ENCODE peak calls at places on chromosomes 11 and 22, in four cellular contexts. M is CD8-positive, alpha-beta memory T cell; W is epithelial cell of proximal tubule; E is tibial nerve. I is an unnamed sample.

GRCh38 chr22:35324067-35324466 is 24.4 kb downstream of the TOM1 start:
- DNase-seq in M (no peak), W (no peak), E (no peak), I (no peak)

GRCh38 chr22:48871176-48871840 is 956.4 kb downstream of the BRD1 start:
- DNase-seq in E (no peak), W (no peak), M (no peak), I (no peak)

GRCh38 chr22:26589367-26589844 is 526 bp downstream of the TPST2 start:
- DNase-seq in M (no peak), E (no peak), W (no peak), I (peak)

GRCh38 chr11:113176971-113177370 is 137.4 kb upstream of the TTC12 start:
- DNase-seq in E (no peak), M (no peak), W (peak), I (no peak)

GRCh38 chr11:16605440-16605970 is 132.9 kb upstream of the C11orf58 start:
- DNase-seq in E (peak), W (no peak), M (no peak), I (no peak)

GRCh38 chr22:28075260-28075981 is 156.4 kb upstream of the PITPNB start:
- DNase-seq in M (no peak), E (peak), W (peak), I (peak)

GRCh38 chr11:59207988-59208432 is 4.7 kb downstream of the MPEG1 start:
- DNase-seq in W (peak), E (peak), M (peak), I (no peak)

GRCh38 chr11:114684636-114685035 is 6.3 kb downstream of the NXPE2 start:
- DNase-seq in E (no peak), M (no peak), W (no peak), I (no peak)

GRCh38 chr11:94604496-94604895 is 37.3 kb downstream of the PIWIL4 start:
- DNase-seq in W (no peak), E (no peak), M (no peak), I (no peak)

GRCh38 chr11:118238947-118239346 is 13.2 kb downstream of the MPZL3 start:
- DNase-seq in E (no peak), M (no peak), W (no peak), I (no peak)

GRCh38 chr22:46425011-46425410 is 89.5 kb downstream of the TRMU start:
- DNase-seq in M (no peak), W (peak), E (no peak), I (no peak)

GRCh38 chr11:72821920-72822799 is 7.9 kb downstream of the ATG16L2 start:
- DNase-seq in M (peak), E (peak), W (no peak), I (peak)

GRCh38 chr11:73652046-73652730 is 5.8 kb downstream of the PLEKHB1 start:
- DNase-seq in W (no peak), E (peak), M (no peak), I (no peak)

GRCh38 chr11:129911298-129911697 is 15.9 kb upstream of the NFRKB start:
- DNase-seq in E (no peak), W (no peak), M (no peak), I (no peak)

GRCh38 chr11:17185938-17186337 is 21.8 kb downstream of the PIK3C2A start:
- DNase-seq in E (no peak), M (no peak), W (no peak), I (no peak)

GRCh38 chr11:68251770-68252169 is 20.0 kb downstream of the C11orf24 start:
- DNase-seq in E (no peak), W (no peak), M (no peak), I (no peak)

GRCh38 chr11:73345481-73346147 is 30.6 kb upstream of the RELT start:
- DNase-seq in M (no peak), E (no peak), W (no peak), I (no peak)

GRCh38 chr11:834371-835316 is 1.9 kb downstream of the CD151 start:
- DNase-seq in E (no peak), M (no peak), W (no peak), I (peak)
- H3K4me3 ChIP-seq in E (peak), M (no peak), W (peak), I (peak)

DNA sequence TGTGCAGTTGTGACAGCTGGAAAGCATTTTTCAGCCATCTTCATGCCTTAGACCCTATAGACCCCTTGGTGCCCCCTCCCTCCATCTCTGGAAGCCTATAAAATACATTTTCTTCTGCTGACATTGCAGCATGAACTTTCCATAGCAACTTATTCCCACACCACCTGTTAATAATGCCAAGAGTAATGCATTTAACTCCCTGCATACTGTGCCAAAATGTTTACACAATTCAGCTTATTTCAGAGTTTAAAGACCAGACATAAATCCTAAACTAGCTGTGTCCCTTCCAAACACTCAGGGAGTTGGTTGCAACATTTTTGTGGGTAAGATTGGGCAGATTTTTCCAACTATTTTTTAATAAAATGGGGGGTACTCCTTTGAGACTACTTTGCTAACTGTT is 143.0 kb upstream of the ARHGAP20 start:
- DNase-seq in W (no peak), E (no peak), M (no peak), I (no peak)
- H3K4me3 ChIP-seq in W (no peak), E (no peak), M (no peak), I (no peak)

GRCh38 chr11:3838504-3838903 is 2.3 kb downstream of the RHOG start:
- DNase-seq in E (no peak), W (no peak), M (no peak), I (no peak)
- H3K4me3 ChIP-seq in E (no peak), W (no peak), M (peak), I (no peak)

GRCh38 chr11:109112748-109113378 is 309.1 kb upstream of the C11orf87 start:
- DNase-seq in M (no peak), W (no peak), E (no peak), I (no peak)
- H3K4me3 ChIP-seq in M (no peak), W (no peak), E (no peak), I (no peak)

GRCh38 chr11:86695391-86695790 is 23.0 kb upstream of the ME3 start:
- DNase-seq in W (no peak), M (no peak), E (no peak), I (no peak)
- H3K4me3 ChIP-seq in W (no peak), M (no peak), E (no peak), I (no peak)

DNA sequence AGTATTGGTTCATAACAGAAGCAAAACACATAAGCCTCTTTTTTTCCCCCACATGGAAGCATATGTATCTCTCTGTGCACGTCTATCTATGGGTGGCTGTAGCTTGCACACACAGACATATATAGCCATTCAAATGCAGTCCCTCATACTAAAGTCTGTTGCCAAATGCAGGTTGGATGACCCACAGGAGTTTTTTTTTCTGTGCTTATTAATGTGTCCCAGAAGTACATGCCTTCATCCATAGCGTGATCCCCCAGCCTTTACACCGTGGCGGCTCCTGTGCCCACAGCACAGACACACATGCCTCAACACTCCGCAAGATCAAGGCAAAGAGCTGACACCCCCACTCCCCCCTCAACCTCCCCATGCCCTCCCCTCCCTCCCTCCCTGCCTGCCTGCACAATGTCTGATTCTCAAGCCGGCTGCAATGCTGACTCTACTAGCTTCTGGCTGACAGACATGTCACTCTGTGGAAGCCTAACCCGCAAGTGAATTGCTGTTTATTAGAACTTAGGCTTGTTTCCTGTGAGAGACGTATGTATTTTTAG is 2.3 kb downstream of the CACNG2 start:
- DNase-seq in M (no peak), E (no peak), W (no peak), I (no peak)
- H3K4me3 ChIP-seq in M (no peak), E (no peak), W (no peak), I (no peak)

DNA sequence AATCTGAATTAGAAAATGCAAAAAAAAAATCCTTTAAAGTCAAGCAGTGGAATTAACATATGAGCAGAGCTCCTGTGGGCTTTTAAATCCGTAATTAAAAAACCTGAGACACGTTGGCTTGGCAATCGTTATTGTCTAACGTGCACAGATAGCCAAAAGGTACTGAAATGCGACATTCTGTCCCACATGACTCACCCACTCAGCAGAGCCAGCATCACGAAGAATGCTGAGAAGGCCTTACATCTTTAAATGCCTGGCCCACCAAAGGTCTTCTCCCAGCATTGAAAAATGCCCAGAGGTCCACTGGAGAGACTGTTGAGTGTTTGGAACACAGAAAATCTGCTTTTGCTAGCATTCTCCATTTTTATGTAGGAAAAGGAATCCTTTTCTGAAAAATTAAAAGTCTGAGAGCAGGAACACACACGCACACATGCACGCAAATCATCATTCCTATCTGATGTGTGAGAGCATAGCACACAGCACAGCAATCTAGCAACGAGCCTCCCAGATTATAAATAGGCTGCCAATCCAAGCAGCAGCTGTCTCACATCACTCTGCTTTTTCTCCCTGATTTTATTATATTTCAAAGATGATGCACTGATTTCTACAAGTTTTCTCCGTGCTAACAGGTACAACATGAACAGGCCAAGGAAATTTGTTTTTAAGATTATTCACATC is 94.5 kb downstream of the PHF21A start:
- DNase-seq in E (no peak), M (no peak), W (no peak), I (no peak)
- H3K4me3 ChIP-seq in E (no peak), M (no peak), W (no peak), I (no peak)